ENCODE peak calls at places on chromosome 22, in ten cellular contexts. D is small intestine; B is GM03348; H is CD8-positive, alpha-beta T cell; C is NCI-H460; Q is HuH-7.5; R is DND-41; U is cardiac fibroblast; O is bronchial epithelial cell; F is HCT116. G is an unnamed sample.

GRCh38 chr22:42317691-42318547 is 47.5 kb upstream of the TCF20 start:
- DNase-seq in H (no peak), B (no peak), O (peak), F (no peak), C (no peak), U (no peak), D (peak), R (no peak), Q (no peak), G (no peak)

GRCh38 chr22:26974914-26975313 is 317.5 kb downstream of the MIAT start:
- DNase-seq in B (no peak), Q (no peak), R (no peak), U (no peak), O (no peak), C (no peak), D (no peak), H (no peak), F (no peak), G (no peak)

GRCh38 chr22:43643362-43643761 is 168.7 kb downstream of the EFCAB6 start:
- DNase-seq in F (no peak), O (no peak), U (no peak), Q (no peak), R (no peak), B (no peak), H (no peak), C (no peak), D (peak), G (no peak)

GRCh38 chr22:21074092-21074715 is 28.5 kb downstream of the LRRC74B start:
- DNase-seq in B (peak), R (no peak), Q (no peak), D (no peak), U (peak), H (no peak), C (no peak), O (peak), F (peak), G (no peak)

GRCh38 chr22:44399196-44399837 is 86.6 kb upstream of the SHISAL1 start:
- DNase-seq in C (no peak), F (no peak), U (no peak), Q (no peak), H (no peak), R (peak), D (no peak), O (no peak), B (no peak), G (no peak)

GRCh38 chr22:39097098-39098020 is at the start of gene APOBEC3H:
- DNase-seq in C (no peak), Q (no peak), D (peak), O (peak), F (peak), B (no peak), U (peak), R (peak), H (peak), G (no peak)

GRCh38 chr22:36741204-36741793 is 34.6 kb downstream of the IFT27 start:
- DNase-seq in H (no peak), O (peak), U (no peak), B (no peak), Q (no peak), F (peak), C (no peak), D (no peak), R (peak), G (no peak)

GRCh38 chr22:42959472-42960145 is 55.3 kb downstream of the PACSIN2 start:
- DNase-seq in F (no peak), U (peak), O (peak), B (peak), D (peak), H (no peak), C (peak), Q (peak), R (no peak), G (no peak)

GRCh38 chr22:37018815-37019308 is 385 bp downstream of the TST start:
- DNase-seq in H (no peak), B (peak), Q (no peak), C (no peak), F (no peak), R (no peak), U (peak), O (peak), D (peak), G (peak)

GRCh38 chr22:31086703-31087330 is 5.7 kb downstream of the SMTN start:
- DNase-seq in R (no peak), O (peak), U (no peak), B (no peak), H (no peak), F (no peak), Q (peak), C (no peak), D (no peak), G (no peak)

GRCh38 chr22:29799217-29799680 is 32.1 kb downstream of the UQCR10 start:
- DNase-seq in O (peak), R (no peak), H (no peak), F (peak), C (peak), U (peak), Q (peak), D (no peak), B (peak), G (peak)

GRCh38 chr22:31695423-31695822 is 33.4 kb upstream of the PISD start:
- DNase-seq in D (no peak), O (no peak), C (no peak), B (no peak), Q (no peak), F (no peak), H (no peak), U (peak), R (no peak), G (no peak)